ENCODE peak calls at places on chromosome 20, in four cellular contexts. One of them, this sample, is unnamed.

GRCh38 chr20:53581444-53582311 is 12.0 kb downstream of the ZNF217 start:
- DNase-seq in D721Med: no peak
- DNase-seq in ACHN: no peak
- DNase-seq in H54: no peak
- DNase-seq in this sample: no peak

GRCh38 chr20:51462566-51463276 is 79.8 kb downstream of the NFATC2 start:
- DNase-seq in ACHN: no peak
- DNase-seq in D721Med: no peak
- DNase-seq in H54: no peak
- DNase-seq in this sample: peak

GRCh38 chr20:32957451-32957850 is 46.8 kb downstream of the SUN5 start:
- DNase-seq in D721Med: no peak
- DNase-seq in ACHN: no peak
- DNase-seq in H54: no peak
- DNase-seq in this sample: no peak

GRCh38 chr20:21396921-21397340 is 395 bp downstream of the NKX2-4 start:
- DNase-seq in D721Med: no peak
- DNase-seq in H54: no peak
- DNase-seq in ACHN: peak
- DNase-seq in this sample: no peak

GRCh38 chr20:51930775-51931174 is 128.5 kb upstream of the SALL4 start:
- DNase-seq in H54: peak
- DNase-seq in D721Med: no peak
- DNase-seq in ACHN: peak
- DNase-seq in this sample: peak

GRCh38 chr20:31859266-31859997 is 10.9 kb downstream of the DUSP15 start:
- DNase-seq in ACHN: no peak
- DNase-seq in H54: no peak
- DNase-seq in D721Med: no peak
- DNase-seq in this sample: no peak

GRCh38 chr20:25739615-25740320 is 43.1 kb upstream of the ZNF337 start:
- DNase-seq in H54: peak
- DNase-seq in ACHN: no peak
- DNase-seq in D721Med: no peak
- DNase-seq in this sample: no peak

GRCh38 chr20:24612799-24613775 is 143.7 kb downstream of the SYNDIG1 start:
- DNase-seq in ACHN: no peak
- DNase-seq in H54: no peak
- DNase-seq in D721Med: no peak
- DNase-seq in this sample: no peak

GRCh38 chr20:37911838-37912273 is 8.9 kb downstream of the VSTM2L start:
- DNase-seq in H54: no peak
- DNase-seq in ACHN: no peak
- DNase-seq in D721Med: no peak
- DNase-seq in this sample: peak

GRCh38 chr20:9147553-9148024 is 78.7 kb downstream of the PLCB4 start:
- DNase-seq in ACHN: peak
- DNase-seq in D721Med: no peak
- DNase-seq in H54: peak
- DNase-seq in this sample: peak

GRCh38 chr20:63941282-63942060 is 14.7 kb downstream of the UCKL1 start:
- DNase-seq in ACHN: no peak
- DNase-seq in D721Med: no peak
- DNase-seq in H54: peak
- DNase-seq in this sample: no peak

GRCh38 chr20:5680227-5680626 is 70.0 kb upstream of the SHLD1 start:
- DNase-seq in D721Med: no peak
- DNase-seq in ACHN: no peak
- DNase-seq in H54: no peak
- DNase-seq in this sample: no peak

GRCh38 chr20:63082308-63082938 is 75.7 kb upstream of the BHLHE23 start:
- DNase-seq in ACHN: peak
- DNase-seq in D721Med: no peak
- DNase-seq in H54: peak
- DNase-seq in this sample: peak

GRCh38 chr20:50303573-50304500 is 113.2 kb downstream of the CEBPB start:
- DNase-seq in H54: no peak
- DNase-seq in D721Med: no peak
- DNase-seq in ACHN: peak
- DNase-seq in this sample: peak

GRCh38 chr20:5432030-5432429 is 115.3 kb upstream of the PROKR2 start:
- DNase-seq in ACHN: no peak
- DNase-seq in H54: no peak
- DNase-seq in D721Med: no peak
- DNase-seq in this sample: no peak

GRCh38 chr20:33686008-33686983 is at the start of gene E2F1:
- DNase-seq in D721Med: peak
- DNase-seq in ACHN: peak
- DNase-seq in H54: peak
- DNase-seq in this sample: peak

GRCh38 chr20:33656783-33657703 is 5.1 kb upstream of the C20orf144 start:
- DNase-seq in H54: no peak
- DNase-seq in ACHN: no peak
- DNase-seq in D721Med: peak
- DNase-seq in this sample: no peak

This sample was measured in fibroblast of the aortic adventitia.